ENCODE peak calls at places on chromosomes 13 and 19, in seven cellular contexts. One of them, this sample, is unnamed.
A peak's percentile ranks its signal among the peaks of the same experiment; 100 is the strongest.

GRCh38 chr13:79874396-79875360 is 393.7 kb downstream of the NDFIP2 start:
- DNase-seq in ELR: peak; percentile 56
- DNase-seq in fibroblast of lung: peak; percentile 29
- DNase-seq in DMS53: no peak
- DNase-seq in mesothelial cell of epicardium: no peak
- DNase-seq in GM06990: no peak
- DNase-seq in endothelial cell: no peak
- DNase-seq in this sample: no peak

GRCh38 chr13:75219479-75220237 is 262.3 kb downstream of the TBC1D4 start:
- DNase-seq in fibroblast of lung: peak; percentile 59
- DNase-seq in ELR: peak; percentile 76
- DNase-seq in mesothelial cell of epicardium: peak; percentile 75
- DNase-seq in DMS53: peak; percentile 64
- DNase-seq in GM06990: peak; percentile 72
- DNase-seq in endothelial cell: peak; percentile 90
- DNase-seq in this sample: peak; percentile 68

GRCh38 chr13:39350461-39350881 is 252.5 kb downstream of the LHFPL6 start:
- DNase-seq in fibroblast of lung: peak; percentile 17
- DNase-seq in endothelial cell: no peak
- DNase-seq in GM06990: no peak
- DNase-seq in ELR: no peak
- DNase-seq in DMS53: no peak
- DNase-seq in mesothelial cell of epicardium: no peak
- DNase-seq in this sample: peak; percentile 17

GRCh38 chr13:51067376-51068125 is 43.5 kb downstream of the C13orf42 start:
- DNase-seq in fibroblast of lung: no peak
- DNase-seq in ELR: no peak
- DNase-seq in endothelial cell: no peak
- DNase-seq in DMS53: no peak
- DNase-seq in mesothelial cell of epicardium: no peak
- DNase-seq in GM06990: no peak
- DNase-seq in this sample: no peak

GRCh38 chr19:8242212-8242821 is 33.1 kb downstream of the CERS4 start:
- DNase-seq in ELR: no peak
- DNase-seq in DMS53: no peak
- DNase-seq in endothelial cell: no peak
- DNase-seq in GM06990: no peak
- DNase-seq in mesothelial cell of epicardium: no peak
- DNase-seq in fibroblast of lung: no peak
- DNase-seq in this sample: no peak

GRCh38 chr13:74644239-74644638 is 510.0 kb upstream of the KLF12 start:
- DNase-seq in endothelial cell: no peak
- DNase-seq in DMS53: peak; percentile 0
- DNase-seq in ELR: peak; percentile 7
- DNase-seq in mesothelial cell of epicardium: no peak
- DNase-seq in fibroblast of lung: peak; percentile 58
- DNase-seq in GM06990: no peak
- DNase-seq in this sample: no peak

GRCh38 chr19:58366576-58367430 is 4.3 kb upstream of the ZNF497 start:
- DNase-seq in ELR: no peak
- DNase-seq in fibroblast of lung: no peak
- DNase-seq in DMS53: no peak
- DNase-seq in GM06990: no peak
- DNase-seq in endothelial cell: no peak
- DNase-seq in mesothelial cell of epicardium: no peak
- DNase-seq in this sample: no peak

GRCh38 chr13:44026194-44026593 is 146.5 kb downstream of the LACC1 start:
- DNase-seq in endothelial cell: no peak
- DNase-seq in ELR: no peak
- DNase-seq in GM06990: no peak
- DNase-seq in fibroblast of lung: no peak
- DNase-seq in mesothelial cell of epicardium: no peak
- DNase-seq in DMS53: no peak
- DNase-seq in this sample: no peak

GRCh38 chr19:36113895-36114762 is 546 bp downstream of the POLR2I start:
- DNase-seq in ELR: peak; percentile 52
- DNase-seq in mesothelial cell of epicardium: no peak
- DNase-seq in GM06990: no peak
- DNase-seq in DMS53: peak; percentile 87
- DNase-seq in fibroblast of lung: peak; percentile 24
- DNase-seq in endothelial cell: peak; percentile 9
- DNase-seq in this sample: peak; percentile 73

GRCh38 chr13:50691176-50691681 is 152.3 kb downstream of the DLEU7 start:
- DNase-seq in DMS53: peak; percentile 9
- DNase-seq in fibroblast of lung: peak; percentile 38
- DNase-seq in ELR: no peak
- DNase-seq in mesothelial cell of epicardium: no peak
- DNase-seq in GM06990: no peak
- DNase-seq in endothelial cell: no peak
- DNase-seq in this sample: peak; percentile 36

GRCh38 chr19:42216653-42217521 is 590 bp downstream of the DEDD2 start:
- DNase-seq in fibroblast of lung: peak; percentile 36
- DNase-seq in mesothelial cell of epicardium: no peak
- DNase-seq in ELR: peak; percentile 58
- DNase-seq in GM06990: peak; percentile 59
- DNase-seq in endothelial cell: peak; percentile 47
- DNase-seq in DMS53: peak; percentile 78
- DNase-seq in this sample: peak; percentile 80

GRCh38 chr19:40191836-40192646 is 815 bp downstream of the MAP3K10 start:
- DNase-seq in DMS53: peak; percentile 72
- DNase-seq in GM06990: no peak
- DNase-seq in endothelial cell: peak; percentile 45
- DNase-seq in mesothelial cell of epicardium: no peak
- DNase-seq in ELR: peak; percentile 53
- DNase-seq in fibroblast of lung: peak; percentile 25
- DNase-seq in this sample: peak; percentile 62

GRCh38 chr19:489418-490196 is 6.7 kb upstream of the MADCAM1 start:
- DNase-seq in fibroblast of lung: peak; percentile 38
- DNase-seq in mesothelial cell of epicardium: no peak
- DNase-seq in endothelial cell: peak; percentile 48
- DNase-seq in DMS53: peak; percentile 70
- DNase-seq in ELR: peak; percentile 35
- DNase-seq in GM06990: no peak
- DNase-seq in this sample: peak; percentile 26

GRCh38 chr19:15371786-15372380 is 7.7 kb downstream of the AKAP8 start:
- DNase-seq in fibroblast of lung: no peak
- DNase-seq in DMS53: no peak
- DNase-seq in GM06990: no peak
- DNase-seq in endothelial cell: no peak
- DNase-seq in ELR: no peak
- DNase-seq in mesothelial cell of epicardium: no peak
- DNase-seq in this sample: no peak

GRCh38 chr19:41373993-41374392 is 2.3 kb upstream of the TMEM91 start:
- DNase-seq in GM06990: no peak
- DNase-seq in endothelial cell: no peak
- DNase-seq in mesothelial cell of epicardium: no peak
- DNase-seq in ELR: peak; percentile 80
- DNase-seq in fibroblast of lung: peak; percentile 90
- DNase-seq in DMS53: peak; percentile 93
- DNase-seq in this sample: peak; percentile 78

GRCh38 chr13:105763851-105764250 is 771.6 kb downstream of the EFNB2 start:
- DNase-seq in mesothelial cell of epicardium: no peak
- DNase-seq in DMS53: no peak
- DNase-seq in fibroblast of lung: peak; percentile 30
- DNase-seq in GM06990: no peak
- DNase-seq in endothelial cell: no peak
- DNase-seq in ELR: peak; percentile 3
- DNase-seq in this sample: no peak

GRCh38 chr19:46748325-46749109 is 2.3 kb upstream of the STRN4 start:
- DNase-seq in endothelial cell: peak; percentile 86
- DNase-seq in mesothelial cell of epicardium: peak; percentile 58
- DNase-seq in GM06990: no peak
- DNase-seq in DMS53: peak; percentile 68
- DNase-seq in ELR: peak; percentile 79
- DNase-seq in fibroblast of lung: peak; percentile 41
- DNase-seq in this sample: peak; percentile 24

GRCh38 chr19:43809762-43810696 is 7.8 kb upstream of the LYPD5 start:
- DNase-seq in GM06990: peak; percentile 34
- DNase-seq in endothelial cell: no peak
- DNase-seq in fibroblast of lung: peak; percentile 61
- DNase-seq in ELR: peak; percentile 80
- DNase-seq in mesothelial cell of epicardium: no peak
- DNase-seq in DMS53: peak; percentile 85
- DNase-seq in this sample: peak; percentile 65

GRCh38 chr13:112768795-112769411 is 79.1 kb downstream of the ATP11A start:
- DNase-seq in GM06990: no peak
- DNase-seq in mesothelial cell of epicardium: no peak
- DNase-seq in ELR: no peak
- DNase-seq in endothelial cell: no peak
- DNase-seq in DMS53: peak; percentile 9
- DNase-seq in fibroblast of lung: no peak
- DNase-seq in this sample: no peak

GRCh38 chr13:48072304-48072703 is 22.6 kb downstream of the MED4 start:
- DNase-seq in GM06990: no peak
- DNase-seq in endothelial cell: no peak
- DNase-seq in DMS53: no peak
- DNase-seq in fibroblast of lung: no peak
- DNase-seq in mesothelial cell of epicardium: no peak
- DNase-seq in ELR: no peak
- DNase-seq in this sample: no peak

GRCh38 chr13:73168993-73169401 is 110.2 kb downstream of the KLF5 start:
- DNase-seq in endothelial cell: no peak
- DNase-seq in GM06990: no peak
- DNase-seq in mesothelial cell of epicardium: no peak
- DNase-seq in ELR: peak; percentile 17
- DNase-seq in fibroblast of lung: peak; percentile 86
- DNase-seq in DMS53: no peak
- DNase-seq in this sample: no peak

GRCh38 chr13:29479716-29480492 is 115.6 kb downstream of the SLC7A1 start:
- DNase-seq in mesothelial cell of epicardium: no peak
- DNase-seq in GM06990: no peak
- DNase-seq in DMS53: peak; percentile 94
- DNase-seq in fibroblast of lung: no peak
- DNase-seq in endothelial cell: no peak
- DNase-seq in ELR: no peak
- DNase-seq in this sample: peak; percentile 70

GRCh38 chr19:10430505-10431253 is 10.3 kb downstream of the PDE4A start:
- DNase-seq in endothelial cell: no peak
- DNase-seq in ELR: peak; percentile 35
- DNase-seq in DMS53: peak; percentile 81
- DNase-seq in fibroblast of lung: peak; percentile 45
- DNase-seq in GM06990: peak; percentile 66
- DNase-seq in mesothelial cell of epicardium: no peak
- DNase-seq in this sample: peak; percentile 59

GRCh38 chr19:17829855-17830566 is 8.7 kb upstream of the INSL3 start:
- DNase-seq in fibroblast of lung: peak; percentile 53
- DNase-seq in mesothelial cell of epicardium: no peak
- DNase-seq in endothelial cell: peak; percentile 62
- DNase-seq in ELR: no peak
- DNase-seq in DMS53: peak; percentile 88
- DNase-seq in GM06990: no peak
- DNase-seq in this sample: peak; percentile 70

GRCh38 chr13:27528908-27529307 is 78.5 kb upstream of the MTIF3 start:
- DNase-seq in ELR: no peak
- DNase-seq in mesothelial cell of epicardium: no peak
- DNase-seq in endothelial cell: no peak
- DNase-seq in DMS53: no peak
- DNase-seq in fibroblast of lung: no peak
- DNase-seq in GM06990: no peak
- DNase-seq in this sample: no peak

GRCh38 chr13:90447735-90448103 is 899.8 kb upstream of the MIR17HG start:
- DNase-seq in ELR: peak; percentile 84
- DNase-seq in DMS53: no peak
- DNase-seq in fibroblast of lung: peak; percentile 95
- DNase-seq in GM06990: no peak
- DNase-seq in endothelial cell: no peak
- DNase-seq in mesothelial cell of epicardium: no peak
- DNase-seq in this sample: no peak

This sample was measured in NCI-H146.